ENCODE peak calls at places on chromosomes 1 and 21, in eight cellular contexts. One of them, this sample, is unnamed.

GRCh38 chr1:9111957-9112356 is 16.9 kb downstream of the GPR157 start:
- DNase-seq in A549: no peak
- DNase-seq in midbrain: no peak
- DNase-seq in DMS 273 treated with DMSO at 0.1 percent for 48 hours: no peak
- DNase-seq in AG20443: no peak
- DNase-seq in activated naive CD8-positive, alpha-beta T cell treated with anti-CD3 and anti-CD28 coated beads for 36 hours: no peak
- DNase-seq in DMS153: no peak
- DNase-seq in RPMI7951: no peak
- DNase-seq in this sample: no peak

GRCh38 chr21:38470762-38471161 is 27.5 kb downstream of the ERG start:
- DNase-seq in A549: peak; percentile 3
- DNase-seq in midbrain: no peak
- DNase-seq in DMS 273 treated with DMSO at 0.1 percent for 48 hours: no peak
- DNase-seq in AG20443: no peak
- DNase-seq in activated naive CD8-positive, alpha-beta T cell treated with anti-CD3 and anti-CD28 coated beads for 36 hours: no peak
- DNase-seq in DMS153: no peak
- DNase-seq in RPMI7951: peak; percentile 46
- DNase-seq in this sample: no peak

GRCh38 chr1:26541816-26542711 is 12.5 kb downstream of the RPS6KA1 start:
- DNase-seq in A549: peak; percentile 47
- DNase-seq in midbrain: peak; percentile 58
- DNase-seq in DMS 273 treated with DMSO at 0.1 percent for 48 hours: no peak
- DNase-seq in AG20443: peak; percentile 80
- DNase-seq in activated naive CD8-positive, alpha-beta T cell treated with anti-CD3 and anti-CD28 coated beads for 36 hours: peak; percentile 84
- DNase-seq in DMS153: peak; percentile 61
- DNase-seq in RPMI7951: peak; percentile 41
- DNase-seq in this sample: peak; percentile 65

GRCh38 chr1:244052011-244052727 is 1.1 kb downstream of the ZBTB18 start:
- DNase-seq in A549: no peak
- DNase-seq in midbrain: peak; percentile 40
- DNase-seq in DMS 273 treated with DMSO at 0.1 percent for 48 hours: peak; percentile 79
- DNase-seq in AG20443: no peak
- DNase-seq in activated naive CD8-positive, alpha-beta T cell treated with anti-CD3 and anti-CD28 coated beads for 36 hours: no peak
- DNase-seq in DMS153: no peak
- DNase-seq in RPMI7951: peak; percentile 36
- DNase-seq in this sample: no peak

GRCh38 chr1:111084999-111085398 is 54.9 kb downstream of the DRAM2 start:
- DNase-seq in A549: no peak
- DNase-seq in midbrain: no peak
- DNase-seq in DMS 273 treated with DMSO at 0.1 percent for 48 hours: no peak
- DNase-seq in AG20443: no peak
- DNase-seq in activated naive CD8-positive, alpha-beta T cell treated with anti-CD3 and anti-CD28 coated beads for 36 hours: no peak
- DNase-seq in DMS153: no peak
- DNase-seq in RPMI7951: no peak
- DNase-seq in this sample: no peak

GRCh38 chr1:177302365-177303044 is 131.7 kb downstream of the BRINP2 start:
- DNase-seq in A549: no peak
- DNase-seq in midbrain: peak; percentile 37
- DNase-seq in DMS 273 treated with DMSO at 0.1 percent for 48 hours: no peak
- DNase-seq in AG20443: peak; percentile 21
- DNase-seq in activated naive CD8-positive, alpha-beta T cell treated with anti-CD3 and anti-CD28 coated beads for 36 hours: no peak
- DNase-seq in DMS153: no peak
- DNase-seq in RPMI7951: no peak
- DNase-seq in this sample: no peak

GRCh38 chr1:184482113-184482512 is 95.3 kb downstream of the C1orf21 start:
- DNase-seq in A549: no peak
- DNase-seq in midbrain: peak; percentile 44
- DNase-seq in DMS 273 treated with DMSO at 0.1 percent for 48 hours: no peak
- DNase-seq in AG20443: no peak
- DNase-seq in activated naive CD8-positive, alpha-beta T cell treated with anti-CD3 and anti-CD28 coated beads for 36 hours: no peak
- DNase-seq in DMS153: no peak
- DNase-seq in RPMI7951: peak; percentile 13
- DNase-seq in this sample: no peak

GRCh38 chr21:37848721-37849490 is 67.4 kb downstream of the KCNJ6 start:
- DNase-seq in A549: no peak
- DNase-seq in midbrain: no peak
- DNase-seq in DMS 273 treated with DMSO at 0.1 percent for 48 hours: no peak
- DNase-seq in AG20443: no peak
- DNase-seq in activated naive CD8-positive, alpha-beta T cell treated with anti-CD3 and anti-CD28 coated beads for 36 hours: no peak
- DNase-seq in DMS153: no peak
- DNase-seq in RPMI7951: peak; percentile 84
- DNase-seq in this sample: no peak

GRCh38 chr1:40646385-40646784 is 19.1 kb downstream of the RIMS3 start:
- DNase-seq in A549: no peak
- DNase-seq in midbrain: no peak
- DNase-seq in DMS 273 treated with DMSO at 0.1 percent for 48 hours: no peak
- DNase-seq in AG20443: peak; percentile 39
- DNase-seq in activated naive CD8-positive, alpha-beta T cell treated with anti-CD3 and anti-CD28 coated beads for 36 hours: no peak
- DNase-seq in DMS153: no peak
- DNase-seq in RPMI7951: peak; percentile 42
- DNase-seq in this sample: no peak

GRCh38 chr1:220706921-220707559 is 16.9 kb downstream of the C1orf115 start:
- DNase-seq in A549: no peak
- DNase-seq in midbrain: no peak
- DNase-seq in DMS 273 treated with DMSO at 0.1 percent for 48 hours: no peak
- DNase-seq in AG20443: no peak
- DNase-seq in activated naive CD8-positive, alpha-beta T cell treated with anti-CD3 and anti-CD28 coated beads for 36 hours: no peak
- DNase-seq in DMS153: no peak
- DNase-seq in RPMI7951: no peak
- DNase-seq in this sample: no peak

This sample was measured in T-cell.